ENCODE peak calls at places on chromosomes 16 and 17, in five cellular contexts. I is gastrocnemius medialis, X is heart left ventricle, K is body of pancreas, N is ovary. L is an unnamed sample.

GRCh38 chr16:75288181-75288580 is 36.8 kb upstream of the BCAR1 start:
- DNase-seq in I (no peak), N (no peak), K (no peak), X (no peak), L (peak)

GRCh38 chr16:49487746-49488145 is 114.1 kb downstream of the C16orf78 start:
- DNase-seq in X (no peak), K (no peak), I (no peak), N (peak), L (no peak)

GRCh38 chr16:70694517-70695218 is 8.8 kb upstream of the MTSS2 start:
- DNase-seq in N (no peak), X (no peak), I (no peak), K (no peak), L (no peak)

GRCh38 chr16:24848065-24848464 is 2.3 kb downstream of the SLC5A11 start:
- DNase-seq in I (no peak), K (no peak), N (no peak), X (no peak), L (no peak)

GRCh38 chr16:11354733-11355574 is 9.7 kb downstream of the RMI2 start:
- DNase-seq in I (no peak), X (no peak), N (peak), K (no peak), L (peak)

GRCh38 chr16:30989469-30990047 is 4.6 kb downstream of the HSD3B7 start:
- DNase-seq in X (no peak), K (no peak), N (no peak), I (no peak), L (no peak)

GRCh38 chr17:48928876-48929811 is 15.5 kb downstream of the SNF8 start:
- DNase-seq in X (no peak), K (no peak), N (no peak), I (no peak), L (no peak)

GRCh38 chr17:8844229-8845218 is 22.9 kb downstream of the PIK3R6 start:
- DNase-seq in N (no peak), K (no peak), I (no peak), X (no peak), L (no peak)

GRCh38 chr17:54771409-54771808 is 129.2 kb upstream of the TOM1L1 start:
- DNase-seq in N (no peak), X (no peak), K (no peak), I (no peak), L (no peak)

GRCh38 chr17:35117984-35118383 is 1.7 kb downstream of the RAD51D start:
- DNase-seq in I (no peak), K (no peak), N (no peak), X (no peak), L (peak)

GRCh38 chr16:80931985-80932720 is 74.5 kb downstream of the CMC2 start:
- DNase-seq in I (peak), K (peak), N (peak), X (peak), L (peak)

GRCh38 chr16:68229431-68230175 is 6.3 kb downstream of the ESRP2 start:
- DNase-seq in X (no peak), K (peak), I (peak), N (no peak), L (peak)

GRCh38 chr16:12295395-12295794 is 318.9 kb downstream of the SNX29 start:
- DNase-seq in N (no peak), X (no peak), K (no peak), I (no peak), L (no peak)

GRCh38 chr17:3937359-3937758 is 21.1 kb upstream of the P2RX1 start:
- DNase-seq in N (no peak), I (no peak), X (no peak), K (no peak), L (no peak)

GRCh38 chr16:53996961-53997360 is 289.6 kb downstream of the IRX3 start:
- DNase-seq in K (no peak), N (no peak), I (no peak), X (no peak), L (no peak)

GRCh38 chr16:30621765-30622164 is 11.6 kb upstream of the ZNF689 start:
- DNase-seq in I (no peak), N (no peak), X (no peak), K (no peak), L (no peak)

GRCh38 chr16:70706948-70707465 is 21.2 kb upstream of the MTSS2 start:
- DNase-seq in X (no peak), N (peak), K (no peak), I (no peak), L (no peak)

GRCh38 chr17:74371653-74372147 is 4.4 kb downstream of the GPR142 start:
- DNase-seq in K (no peak), I (no peak), N (no peak), X (no peak), L (no peak)

GRCh38 chr17:66946251-66946650 is 18.3 kb upstream of the CACNG4 start:
- DNase-seq in I (no peak), K (no peak), N (no peak), X (no peak), L (no peak)

GRCh38 chr16:53781023-53781605 is 77.2 kb downstream of the FTO start:
- DNase-seq in K (no peak), N (no peak), I (no peak), X (no peak), L (no peak)

GRCh38 chr17:30426292-30426691 is 47.6 kb downstream of the CPD start:
- DNase-seq in K (no peak), N (no peak), I (no peak), X (no peak), L (no peak)

GRCh38 chr16:84694980-84695379 is 4.8 kb upstream of the USP10 start:
- DNase-seq in I (no peak), X (no peak), K (no peak), N (no peak), L (no peak)

GRCh38 chr17:61460796-61461585 is 8.8 kb downstream of the TBX4 start:
- DNase-seq in I (no peak), X (no peak), N (no peak), K (no peak), L (no peak)

GRCh38 chr16:57444711-57445110 is 2.5 kb downstream of the CIAPIN1 start:
- DNase-seq in N (no peak), X (no peak), I (no peak), K (no peak), L (no peak)

GRCh38 chr17:59331929-59332889 is 754 bp downstream of the YPEL2 start:
- DNase-seq in N (peak), K (peak), I (peak), X (peak), L (peak)

GRCh38 chr17:74820037-74820436 is 39.6 kb downstream of the GRIN2C start:
- DNase-seq in X (no peak), N (no peak), K (no peak), I (no peak), L (no peak)

GRCh38 chr16:85969159-85969558 is 70.2 kb downstream of the IRF8 start:
- DNase-seq in N (no peak), K (no peak), I (no peak), X (no peak), L (no peak)

GRCh38 chr17:80443916-80444708 is 29.1 kb downstream of the ENDOV start:
- DNase-seq in N (no peak), K (no peak), X (no peak), I (no peak), L (no peak)

GRCh38 chr17:59761385-59762021 is 54.0 kb downstream of the VMP1 start:
- DNase-seq in X (no peak), N (no peak), K (no peak), I (no peak), L (no peak)

GRCh38 chr17:80486692-80487091 is 10.3 kb upstream of the NPTX1 start:
- DNase-seq in I (no peak), N (no peak), X (no peak), K (no peak), L (no peak)

GRCh38 chr17:65514082-65514481 is 47.4 kb downstream of the AXIN2 start:
- DNase-seq in I (no peak), K (no peak), X (no peak), N (no peak), L (no peak)

GRCh38 chr17:1496814-1497325 is 4.4 kb upstream of the MYO1C start:
- DNase-seq in K (no peak), X (no peak), I (no peak), N (no peak), L (no peak)

GRCh38 chr16:5541356-5541755 is 443.8 kb upstream of the EEF2KMT start:
- DNase-seq in N (no peak), I (no peak), K (no peak), X (no peak), L (no peak)

GRCh38 chr17:81518785-81519283 is 6.2 kb upstream of the ACTG1 start:
- DNase-seq in N (peak), I (no peak), K (peak), X (peak), L (no peak)
- TF ChIP-seq POLR2A in N (no peak), I (no peak), K (no peak), X (no peak), L (no peak)

GRCh38 chr16:69326172-69326873 is 4.1 kb downstream of the PDF start:
- DNase-seq in K (peak), N (no peak), I (peak), X (no peak), L (no peak)
- TF ChIP-seq POLR2A in K (no peak), N (no peak), I (no peak), X (no peak), L (no peak)

GRCh38 chr17:27085517-27085916 is 208.4 kb upstream of the WSB1 start:
- DNase-seq in K (no peak), I (no peak), N (no peak), X (no peak), L (no peak)
- TF ChIP-seq POLR2A in K (no peak), I (no peak), N (no peak), X (no peak), L (no peak)

GRCh38 chr16:51151951-51152663 is 1.0 kb upstream of the SALL1 start:
- DNase-seq in X (peak), N (peak), K (peak), I (no peak), L (peak)
- TF ChIP-seq POLR2A in X (no peak), N (no peak), K (no peak), I (no peak), L (no peak)

GRCh38 chr17:57551321-57552079 is 193.6 kb downstream of the CCDC182 start:
- DNase-seq in N (no peak), K (no peak), X (no peak), I (no peak), L (no peak)

GRCh38 chr17:57553525-57553924 is 191.6 kb downstream of the CCDC182 start:
- DNase-seq in X (no peak), I (no peak), N (no peak), K (no peak), L (no peak)

GRCh38 chr17:57553991-57554825 is 190.9 kb downstream of the CCDC182 start:
- DNase-seq in K (no peak), I (peak), X (no peak), N (peak), L (no peak)

GRCh38 chr17:57550671-57551315 is 194.3 kb downstream of the CCDC182 start:
- DNase-seq in N (no peak), K (no peak), X (no peak), I (no peak), L (no peak)

GRCh38 chr17:57552114-57552601 is 192.9 kb downstream of the CCDC182 start:
- DNase-seq in X (no peak), K (no peak), I (peak), N (peak), L (peak)
- TF ChIP-seq POLR2A in X (no peak), K (no peak), I (no peak), N (no peak), L (no peak)

GRCh38 chr16:55912022-55912421 is 36.8 kb upstream of the CES5A start:
- DNase-seq in N (no peak), X (peak), I (peak), K (no peak), L (no peak)

GRCh38 chr16:55914383-55914782 is 39.2 kb upstream of the CES5A start:
- DNase-seq in X (no peak), K (no peak), I (no peak), N (no peak), L (no peak)

GRCh38 chr16:55913717-55914116 is 38.5 kb upstream of the CES5A start:
- DNase-seq in I (no peak), K (no peak), N (no peak), X (peak), L (no peak)

GRCh38 chr16:55917373-55917919 is 42.3 kb upstream of the CES5A start:
- DNase-seq in I (peak), X (no peak), K (no peak), N (no peak), L (no peak)

DNA sequence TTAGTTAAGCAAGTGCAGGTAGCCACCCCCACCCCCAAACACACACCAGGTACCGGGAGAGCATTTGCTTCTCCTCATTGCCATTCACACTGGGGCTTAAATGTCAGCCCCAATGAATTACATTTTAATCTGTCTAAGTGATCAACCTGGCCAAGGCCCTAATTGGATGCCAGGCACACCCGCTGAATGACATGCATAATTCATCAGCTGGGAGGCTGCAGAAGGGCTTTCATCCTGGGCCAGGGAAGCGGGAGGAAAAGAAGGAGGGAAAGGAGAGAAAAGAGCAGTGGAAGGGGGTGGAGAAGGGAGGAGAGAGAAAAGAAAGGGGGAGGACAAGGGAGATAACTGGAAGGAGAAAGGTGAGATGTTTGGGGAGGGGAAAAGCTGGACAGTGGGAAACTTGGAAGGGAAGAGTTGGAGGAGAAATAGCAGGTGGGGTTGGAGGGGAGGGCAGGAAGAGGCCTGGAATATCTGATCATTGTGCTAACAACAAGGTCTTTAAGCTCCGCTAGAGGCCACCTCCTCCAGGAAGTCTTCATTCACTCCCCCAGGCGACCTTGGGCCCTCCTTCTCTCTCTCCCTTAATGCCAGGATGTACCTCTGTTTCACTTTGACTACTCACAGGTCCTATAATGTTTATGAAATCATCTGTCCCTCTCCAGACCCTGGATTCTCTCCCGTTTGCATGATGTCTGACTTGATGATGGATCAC is 40.1 kb upstream of the CES5A start:
- DNase-seq in I (no peak), N (no peak), X (no peak), K (no peak), L (no peak)
- TF ChIP-seq POLR2A in I (no peak), N (no peak), X (no peak), K (no peak), L (no peak)

GRCh38 chr17:82841921-82842596 is 2.2 kb upstream of the ZNF750 start:
- DNase-seq in X (no peak), K (no peak), I (no peak), N (peak), L (no peak)

GRCh38 chr17:82838386-82839063 is 1.3 kb downstream of the ZNF750 start:
- DNase-seq in K (peak), N (peak), I (peak), X (peak), L (no peak)

GRCh38 chr17:82837586-82838320 is 2.1 kb downstream of the ZNF750 start:
- DNase-seq in N (peak), I (peak), K (no peak), X (no peak), L (no peak)

GRCh38 chr17:82840431-82840831 is 609 bp upstream of the ZNF750 start:
- DNase-seq in K (no peak), N (peak), X (no peak), I (no peak), L (no peak)

DNA sequence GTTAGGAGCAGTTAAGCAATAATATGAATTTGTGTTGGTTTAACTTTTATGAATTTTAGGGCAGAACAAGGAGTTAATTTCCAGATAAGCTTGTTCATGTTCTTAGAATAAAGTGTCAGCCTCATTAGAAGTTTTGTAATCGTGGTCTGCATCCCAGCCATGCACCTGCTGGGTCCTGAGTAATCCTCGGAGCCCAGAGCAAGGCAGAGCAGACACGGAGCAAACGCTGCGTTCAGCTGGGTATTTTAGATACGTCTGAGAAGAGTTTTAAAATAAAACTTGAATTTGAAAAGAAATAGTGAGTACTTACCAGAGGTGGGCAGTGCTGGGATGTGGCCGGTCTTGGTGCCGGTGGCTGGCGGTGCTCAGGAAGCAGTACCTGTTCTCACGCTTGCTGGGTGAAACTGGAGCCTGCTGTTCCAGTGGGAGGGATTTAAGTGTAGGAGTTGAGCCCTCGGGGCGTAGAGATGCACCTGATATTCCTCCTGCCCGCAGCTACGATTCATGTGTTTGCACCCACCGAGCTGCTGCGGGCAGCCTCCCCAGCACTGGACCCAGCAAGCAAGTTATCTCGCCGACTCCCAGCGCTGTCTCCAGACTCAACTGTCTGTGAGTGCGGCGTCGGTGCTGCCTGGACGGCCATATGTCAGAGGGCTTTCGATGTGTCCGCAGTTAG is at the start of gene ZNF750:
- DNase-seq in I (peak), X (no peak), K (no peak), N (peak), L (no peak)
- TF ChIP-seq POLR2A in I (peak), X (no peak), K (no peak), N (no peak), L (no peak)

GRCh38 chr17:28665994-28666393 is 4.0 kb downstream of the SUPT6H start:
- DNase-seq in X (no peak), N (no peak), K (no peak), I (no peak), L (no peak)

GRCh38 chr17:28662527-28662829 is 473 bp downstream of the SUPT6H start:
- DNase-seq in X (no peak), K (no peak), N (no peak), I (no peak), L (no peak)

GRCh38 chr17:28657756-28658155 is 4.0 kb downstream of the SDF2 start:
- DNase-seq in X (no peak), N (no peak), I (no peak), K (no peak), L (no peak)

GRCh38 chr17:28663723-28664122 is 1.7 kb downstream of the SUPT6H start:
- DNase-seq in I (no peak), X (no peak), K (no peak), N (no peak), L (peak)

DNA sequence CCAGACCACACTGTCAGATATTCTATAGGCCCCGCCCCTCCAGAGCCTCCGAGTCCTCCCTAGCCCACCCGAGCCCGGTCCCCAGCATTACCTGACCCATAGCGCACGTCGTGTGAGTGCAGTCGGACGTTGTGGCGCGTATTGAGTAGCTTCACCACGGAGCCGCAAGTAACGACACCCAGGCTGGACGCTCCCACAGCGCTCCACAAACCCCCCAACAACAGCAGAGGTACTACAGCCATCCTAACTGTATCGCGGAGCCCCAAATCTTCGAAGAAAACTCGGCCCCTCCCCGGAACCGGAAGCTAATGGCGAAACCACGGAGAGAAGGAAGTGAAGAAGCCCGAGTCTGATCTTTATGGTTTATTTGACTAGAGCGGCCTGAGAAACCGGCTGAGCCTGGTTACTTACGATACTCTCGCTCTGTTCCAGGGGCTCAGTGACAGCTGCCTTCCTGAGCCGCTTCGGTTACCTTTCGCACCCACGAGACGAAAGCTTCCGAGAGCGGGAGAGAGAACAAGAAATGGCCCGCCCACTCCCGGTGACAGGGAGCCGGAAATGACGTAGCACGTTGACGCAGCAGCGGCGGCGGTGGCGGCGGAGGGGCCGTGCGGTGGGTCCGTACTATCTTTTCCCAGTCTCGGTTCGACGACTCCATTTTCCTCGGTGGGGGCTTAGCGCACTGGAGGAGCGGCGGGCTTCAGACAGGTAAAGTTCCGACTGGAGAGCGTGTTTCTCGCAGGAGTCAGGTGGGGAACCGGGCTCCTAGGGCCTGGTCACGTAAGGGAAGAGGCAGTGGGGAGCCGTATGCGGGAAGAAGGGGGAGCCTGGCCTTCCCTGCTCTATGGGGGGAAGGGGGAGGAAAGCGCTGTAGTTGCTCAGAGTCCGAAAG is at the start of the genes SDF2 and SUPT6H:
- DNase-seq in I (peak), X (peak), N (peak), K (peak), L (peak)
- TF ChIP-seq POLR2A in I (peak), X (no peak), N (peak), K (peak), L (peak)

L was measured in testis.